ENCODE peak calls at places on chromosomes 5 and 9, in four cellular contexts. P is KG1, V is KBM-7, D is nucleus accumbens. N is an unnamed sample.

GRCh38 chr9:92609142-92609500 is 60.8 kb downstream of the IPPK start:
- DNase-seq in P (no peak), V (peak), D (no peak), N (no peak)

GRCh38 chr5:24208540-24209141 is 436.1 kb downstream of the CDH10 start:
- DNase-seq in P (no peak), V (no peak), D (no peak), N (no peak)

GRCh38 chr5:154237946-154238345 is 47.4 kb downstream of the GALNT10 start:
- DNase-seq in P (no peak), V (no peak), D (no peak), N (no peak)

GRCh38 chr5:77832166-77832770 is 56.1 kb upstream of the TBCA start:
- DNase-seq in P (no peak), V (no peak), D (no peak), N (no peak)

GRCh38 chr5:135476615-135477493 is 24.7 kb upstream of the TIFAB start:
- DNase-seq in P (no peak), V (no peak), D (no peak), N (peak)

GRCh38 chr9:129242971-129243561 is 65.0 kb upstream of the IER5L start:
- DNase-seq in P (no peak), V (no peak), D (no peak), N (no peak)

GRCh38 chr9:14170973-14171596 is 142.9 kb downstream of the NFIB start:
- DNase-seq in P (no peak), V (no peak), D (no peak), N (no peak)

GRCh38 chr5:103347729-103348128 is 89.2 kb downstream of the MACIR start:
- DNase-seq in P (no peak), V (no peak), D (no peak), N (peak)

GRCh38 chr5:75616961-75617660 is 5.9 kb downstream of the ANKDD1B start:
- DNase-seq in P (no peak), V (no peak), D (no peak), N (peak)